ENCODE peak calls at places on chromosomes 6 and 20, in nine cellular contexts. One of them, this sample, is unnamed.

GRCh38 chr6:79586548-79586947 is 44.6 kb upstream of the SH3BGRL2 start:
- DNase-seq in T-helper 1 cell: no peak
- DNase-seq in stimulated activated CD4-positive, alpha-beta T cell treated with anti-CD3 and anti-CD28 coated beads, Interleukin-1b, Interleukin-23, amount 100 ng/mL, for 24 hours: no peak
- DNase-seq in A172: no peak
- DNase-seq in EL: peak
- DNase-seq in Kasumi-1: peak
- DNase-seq in stimulated activated CD8-positive, alpha-beta memory T cell treated with anti-CD3 and anti-CD28 coated beads, Interleukin-15, amount 100 ng/mL, for 4 hours: no peak
- DNase-seq in endothelial cell: peak
- DNase-seq in posterior vena cava: no peak
- DNase-seq in this sample: no peak

GRCh38 chr20:48826883-48827771 is 672 bp downstream of the PREX1 start:
- DNase-seq in T-helper 1 cell: peak
- DNase-seq in stimulated activated CD4-positive, alpha-beta T cell treated with anti-CD3 and anti-CD28 coated beads, Interleukin-1b, Interleukin-23, amount 100 ng/mL, for 24 hours: no peak
- DNase-seq in A172: no peak
- DNase-seq in EL: peak
- DNase-seq in Kasumi-1: peak
- DNase-seq in stimulated activated CD8-positive, alpha-beta memory T cell treated with anti-CD3 and anti-CD28 coated beads, Interleukin-15, amount 100 ng/mL, for 4 hours: no peak
- DNase-seq in endothelial cell: peak
- DNase-seq in posterior vena cava: peak
- DNase-seq in this sample: no peak

GRCh38 chr6:43120938-43121913 is 45.1 kb downstream of the PTK7 start:
- DNase-seq in T-helper 1 cell: no peak
- DNase-seq in stimulated activated CD4-positive, alpha-beta T cell treated with anti-CD3 and anti-CD28 coated beads, Interleukin-1b, Interleukin-23, amount 100 ng/mL, for 24 hours: no peak
- DNase-seq in A172: peak
- DNase-seq in EL: peak
- DNase-seq in Kasumi-1: no peak
- DNase-seq in stimulated activated CD8-positive, alpha-beta memory T cell treated with anti-CD3 and anti-CD28 coated beads, Interleukin-15, amount 100 ng/mL, for 4 hours: no peak
- DNase-seq in endothelial cell: no peak
- DNase-seq in posterior vena cava: peak
- DNase-seq in this sample: peak

GRCh38 chr6:152233547-152234320 is 403.4 kb downstream of the SYNE1 start:
- DNase-seq in T-helper 1 cell: no peak
- DNase-seq in stimulated activated CD4-positive, alpha-beta T cell treated with anti-CD3 and anti-CD28 coated beads, Interleukin-1b, Interleukin-23, amount 100 ng/mL, for 24 hours: no peak
- DNase-seq in A172: no peak
- DNase-seq in EL: no peak
- DNase-seq in Kasumi-1: no peak
- DNase-seq in stimulated activated CD8-positive, alpha-beta memory T cell treated with anti-CD3 and anti-CD28 coated beads, Interleukin-15, amount 100 ng/mL, for 4 hours: no peak
- DNase-seq in endothelial cell: no peak
- DNase-seq in posterior vena cava: no peak
- DNase-seq in this sample: no peak

GRCh38 chr6:2626381-2626780 is 124.3 kb downstream of the MYLK4 start:
- DNase-seq in T-helper 1 cell: no peak
- DNase-seq in stimulated activated CD4-positive, alpha-beta T cell treated with anti-CD3 and anti-CD28 coated beads, Interleukin-1b, Interleukin-23, amount 100 ng/mL, for 24 hours: no peak
- DNase-seq in A172: peak
- DNase-seq in EL: no peak
- DNase-seq in Kasumi-1: no peak
- DNase-seq in stimulated activated CD8-positive, alpha-beta memory T cell treated with anti-CD3 and anti-CD28 coated beads, Interleukin-15, amount 100 ng/mL, for 4 hours: no peak
- DNase-seq in endothelial cell: no peak
- DNase-seq in posterior vena cava: no peak
- DNase-seq in this sample: no peak

GRCh38 chr6:97885844-97886243 is 602.8 kb upstream of the MMS22L start:
- DNase-seq in T-helper 1 cell: no peak
- DNase-seq in stimulated activated CD4-positive, alpha-beta T cell treated with anti-CD3 and anti-CD28 coated beads, Interleukin-1b, Interleukin-23, amount 100 ng/mL, for 24 hours: no peak
- DNase-seq in A172: no peak
- DNase-seq in EL: no peak
- DNase-seq in Kasumi-1: no peak
- DNase-seq in stimulated activated CD8-positive, alpha-beta memory T cell treated with anti-CD3 and anti-CD28 coated beads, Interleukin-15, amount 100 ng/mL, for 4 hours: no peak
- DNase-seq in endothelial cell: no peak
- DNase-seq in posterior vena cava: no peak
- DNase-seq in this sample: no peak

GRCh38 chr6:170032706-170033309 is 258.1 kb downstream of the DLL1 start:
- DNase-seq in T-helper 1 cell: no peak
- DNase-seq in stimulated activated CD4-positive, alpha-beta T cell treated with anti-CD3 and anti-CD28 coated beads, Interleukin-1b, Interleukin-23, amount 100 ng/mL, for 24 hours: no peak
- DNase-seq in A172: no peak
- DNase-seq in EL: no peak
- DNase-seq in Kasumi-1: no peak
- DNase-seq in stimulated activated CD8-positive, alpha-beta memory T cell treated with anti-CD3 and anti-CD28 coated beads, Interleukin-15, amount 100 ng/mL, for 4 hours: no peak
- DNase-seq in endothelial cell: no peak
- DNase-seq in posterior vena cava: peak
- DNase-seq in this sample: peak

GRCh38 chr20:45011108-45011526 is 44.8 kb downstream of the STK4 start:
- DNase-seq in T-helper 1 cell: peak
- DNase-seq in stimulated activated CD4-positive, alpha-beta T cell treated with anti-CD3 and anti-CD28 coated beads, Interleukin-1b, Interleukin-23, amount 100 ng/mL, for 24 hours: peak
- DNase-seq in A172: peak
- DNase-seq in EL: peak
- DNase-seq in Kasumi-1: peak
- DNase-seq in stimulated activated CD8-positive, alpha-beta memory T cell treated with anti-CD3 and anti-CD28 coated beads, Interleukin-15, amount 100 ng/mL, for 4 hours: peak
- DNase-seq in endothelial cell: peak
- DNase-seq in posterior vena cava: no peak
- DNase-seq in this sample: no peak

GRCh38 chr20:34861386-34862084 is 11.1 kb downstream of the GGT7 start:
- DNase-seq in T-helper 1 cell: no peak
- DNase-seq in stimulated activated CD4-positive, alpha-beta T cell treated with anti-CD3 and anti-CD28 coated beads, Interleukin-1b, Interleukin-23, amount 100 ng/mL, for 24 hours: no peak
- DNase-seq in A172: no peak
- DNase-seq in EL: no peak
- DNase-seq in Kasumi-1: no peak
- DNase-seq in stimulated activated CD8-positive, alpha-beta memory T cell treated with anti-CD3 and anti-CD28 coated beads, Interleukin-15, amount 100 ng/mL, for 4 hours: no peak
- DNase-seq in endothelial cell: no peak
- DNase-seq in posterior vena cava: no peak
- DNase-seq in this sample: no peak

This sample was measured in chondrocyte.